ENCODE peak calls at places on chromosomes 16 and 17, in seven cellular contexts. T is NCI-H345, Q is adipocyte, E is pons, D is endothelial cell, O is hepatic stellate cell, R is GM10248. K is an unnamed sample.

GRCh38 chr17:41635121-41636097 is 11.0 kb upstream of the KRT17 start:
- DNase-seq in E (no peak), R (no peak), D (no peak), Q (no peak), O (peak; percentile 34), T (no peak), K (peak; percentile 30)

GRCh38 chr17:40703652-40704051 is at the start of gene KRT24:
- DNase-seq in O (no peak), R (no peak), T (no peak), D (no peak), E (no peak), Q (no peak), K (no peak)

GRCh38 chr16:89374393-89374948 is 115.9 kb downstream of the ANKRD11 start:
- DNase-seq in T (no peak), R (no peak), E (peak; percentile 85), O (peak; percentile 53), Q (no peak), D (no peak), K (peak; percentile 82)

GRCh38 chr16:24418729-24419128 is 120.6 kb upstream of the RBBP6 start:
- DNase-seq in O (no peak), T (no peak), Q (no peak), D (no peak), E (no peak), R (no peak), K (no peak)

GRCh38 chr16:84421081-84421937 is 53.0 kb downstream of the ATP2C2 start:
- DNase-seq in O (no peak), T (no peak), D (no peak), E (no peak), Q (no peak), R (no peak), K (no peak)

GRCh38 chr16:30748634-30749445 is 615 bp downstream of the PHKG2 start:
- DNase-seq in O (peak; percentile 67), Q (peak; percentile 56), R (peak; percentile 56), T (peak; percentile 31), E (no peak), D (peak; percentile 56), K (peak; percentile 25)

GRCh38 chr16:17962726-17963125 is 373.8 kb downstream of the NPIPA8 start:
- DNase-seq in Q (no peak), E (no peak), R (no peak), O (no peak), D (no peak), T (no peak), K (no peak)

GRCh38 chr17:77258638-77259037 is 117.9 kb downstream of the SEC14L1 start:
- DNase-seq in Q (no peak), E (no peak), T (no peak), R (no peak), O (no peak), D (no peak), K (no peak)

GRCh38 chr17:5544115-5544514 is 40.2 kb downstream of the NLRP1 start:
- DNase-seq in R (no peak), T (no peak), D (no peak), E (no peak), O (no peak), Q (no peak), K (no peak)

GRCh38 chr16:72840591-72841381 is 207.1 kb downstream of the ZFHX3 start:
- DNase-seq in Q (no peak), T (no peak), E (no peak), D (no peak), R (peak; percentile 38), O (no peak), K (no peak)

GRCh38 chr17:79801156-79802038 is 4.5 kb upstream of the CBX8 start:
- DNase-seq in O (no peak), E (no peak), T (no peak), R (no peak), D (no peak), Q (no peak), K (no peak)